ENCODE peak calls at places on chromosome 6, in seven cellular contexts. N, J, Q, O, S, M and D are unnamed samples.

GRCh38 chr6:149366237-149366921 is 33.7 kb upstream of the SUMO4 start:
- DNase-seq in N (no peak), O (no peak), S (no peak), Q (no peak), J (no peak), M (no peak), D (no peak)

GRCh38 chr6:112760831-112761230 is 413.7 kb downstream of the RFPL4B start:
- DNase-seq in M (no peak), N (no peak), O (no peak), Q (no peak), J (no peak), S (no peak), D (no peak)

GRCh38 chr6:78908621-78909020 is 41.3 kb downstream of the IRAK1BP1 start:
- DNase-seq in M (no peak), N (no peak), O (no peak), J (no peak), S (no peak), Q (no peak), D (no peak)

GRCh38 chr6:3135668-3136297 is 17.3 kb downstream of the BPHL start:
- DNase-seq in J (no peak), O (no peak), Q (no peak), M (no peak), S (no peak), N (no peak), D (no peak)

GRCh38 chr6:117933471-117933870 is 26.4 kb downstream of the SLC35F1 start:
- DNase-seq in S (no peak), Q (no peak), J (no peak), O (no peak), M (no peak), N (no peak), D (no peak)

GRCh38 chr6:11315743-11316437 is 83.4 kb upstream of the NEDD9 start:
- DNase-seq in J (peak), O (peak), M (peak), Q (peak), N (no peak), S (no peak), D (no peak)

GRCh38 chr6:137081997-137082396 is 37.2 kb upstream of the IL20RA start:
- DNase-seq in N (no peak), Q (no peak), J (no peak), O (no peak), S (no peak), M (no peak), D (no peak)

GRCh38 chr6:73382462-73383113 is 12.0 kb upstream of the DDX43 start:
- DNase-seq in Q (peak), J (no peak), M (no peak), N (no peak), S (no peak), O (no peak), D (no peak)

GRCh38 chr6:105596284-105596755 is 193.4 kb upstream of the PREP start:
- DNase-seq in J (peak), Q (peak), S (no peak), M (peak), N (no peak), O (peak), D (no peak)

GRCh38 chr6:4274382-4275082 is 139.2 kb upstream of the ECI2 start:
- DNase-seq in N (no peak), Q (no peak), J (peak), O (peak), S (no peak), M (peak), D (no peak)

GRCh38 chr6:44076366-44077200 is 50.7 kb downstream of the MRPL14 start:
- DNase-seq in N (no peak), O (no peak), M (no peak), S (peak), Q (peak), J (no peak), D (peak)

GRCh38 chr6:4941782-4942672 is 61.8 kb downstream of the RPP40 start:
- DNase-seq in Q (peak), O (peak), M (peak), S (no peak), N (no peak), J (peak), D (no peak)

GRCh38 chr6:148891027-148891783 is 144.4 kb downstream of the UST start:
- DNase-seq in N (no peak), Q (no peak), M (no peak), S (no peak), O (no peak), J (peak), D (no peak)

GRCh38 chr6:138945354-138945753 is 42.7 kb downstream of the REPS1 start:
- DNase-seq in Q (peak), S (no peak), M (peak), J (no peak), N (no peak), O (no peak), D (no peak)

GRCh38 chr6:163373240-163373639 is 41.3 kb upstream of the QKI start:
- DNase-seq in J (no peak), M (no peak), Q (no peak), O (no peak), S (no peak), N (no peak), D (no peak)

GRCh38 chr6:138486249-138487121 is 12.8 kb downstream of the NHSL1 start:
- DNase-seq in M (no peak), Q (no peak), O (no peak), S (no peak), J (no peak), N (no peak), D (no peak)

GRCh38 chr6:84767591-84768201 is 3.3 kb upstream of the TBX18 start:
- DNase-seq in O (no peak), N (no peak), M (no peak), S (no peak), J (no peak), Q (no peak), D (no peak)

GRCh38 chr6:28895131-28895812 is 28.5 kb downstream of the TRIM27 start:
- DNase-seq in S (peak), J (peak), O (peak), N (peak), Q (peak), M (peak), D (peak)

GRCh38 chr6:54018722-54019121 is 92.5 kb upstream of the MLIP start:
- DNase-seq in S (no peak), J (no peak), M (no peak), O (no peak), N (no peak), Q (no peak), D (no peak)

GRCh38 chr6:169911264-169912263 is 160.1 kb downstream of the ERMARD start:
- DNase-seq in S (no peak), Q (no peak), M (no peak), J (no peak), N (no peak), O (no peak), D (no peak)

GRCh38 chr6:10441004-10441654 is 26.3 kb upstream of the TFAP2A start:
- DNase-seq in N (no peak), J (peak), S (no peak), O (peak), Q (peak), M (peak), D (no peak)

GRCh38 chr6:17653198-17653881 is 53.2 kb downstream of the FAM8A1 start:
- DNase-seq in S (no peak), M (no peak), Q (no peak), O (no peak), N (no peak), J (no peak), D (no peak)

GRCh38 chr6:158629376-158630221 is 14.9 kb downstream of the DYNLT1 start:
- DNase-seq in S (no peak), N (no peak), M (no peak), Q (no peak), J (no peak), O (no peak), D (no peak)
- TF ChIP-seq CTCF in S (peak), N (no peak), M (no peak), Q (no peak), J (no peak), O (no peak), D (no peak)

GRCh38 chr6:51398064-51398740 is 579.5 kb downstream of the TFAP2B start:
- DNase-seq in O (no peak), S (no peak), N (no peak), M (no peak), Q (peak), J (no peak), D (no peak)

GRCh38 chr6:51396583-51396982 is 577.9 kb downstream of the TFAP2B start:
- DNase-seq in S (no peak), O (no peak), N (no peak), J (no peak), M (no peak), Q (no peak), D (no peak)

GRCh38 chr6:51394061-51394460 is 575.4 kb downstream of the TFAP2B start:
- DNase-seq in S (no peak), O (no peak), M (no peak), N (no peak), Q (no peak), J (no peak), D (no peak)

GRCh38 chr6:51398793-51399192 is 580.1 kb downstream of the TFAP2B start:
- DNase-seq in N (no peak), J (no peak), Q (peak), O (no peak), M (no peak), S (no peak), D (no peak)
- TF ChIP-seq CTCF in N (no peak), J (no peak), Q (peak), O (no peak), M (no peak), S (no peak), D (no peak)

DNA sequence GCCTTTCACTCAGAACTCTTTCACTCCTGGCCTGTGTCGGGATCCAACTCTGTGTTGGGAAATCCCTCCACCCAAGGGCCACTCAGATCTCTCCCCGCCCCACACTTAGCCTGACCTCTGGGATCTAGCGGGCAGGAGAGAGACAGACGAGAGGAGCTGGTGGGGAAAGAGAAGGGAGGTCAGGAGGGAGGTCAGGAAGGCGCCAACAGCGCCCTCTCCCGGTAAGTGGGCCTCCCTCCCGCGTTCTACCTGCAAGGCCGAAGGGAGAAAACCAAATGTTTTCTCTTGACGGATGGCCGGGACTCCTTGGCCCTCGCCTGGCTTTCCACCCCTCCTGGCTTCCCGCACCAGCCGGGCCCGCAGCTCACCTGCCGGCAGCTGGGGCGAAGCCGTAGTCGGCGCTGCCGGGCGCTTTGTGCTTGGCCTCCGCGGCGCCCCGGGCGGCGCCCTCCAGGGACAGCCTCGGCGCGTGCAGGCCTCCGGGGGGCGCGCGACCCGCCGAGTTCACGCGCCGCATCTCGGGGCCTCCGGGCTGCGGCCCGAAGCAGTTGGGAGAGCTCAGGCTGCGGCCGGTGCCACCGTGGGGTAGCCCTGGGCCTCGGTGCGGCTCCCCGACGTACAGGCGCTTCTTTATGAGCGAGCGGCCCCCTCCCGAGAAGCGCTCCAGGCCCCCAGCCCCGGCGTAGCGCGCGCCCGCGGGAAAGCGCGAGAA is 38.2 kb downstream of the C6orf132 start:
- DNase-seq in Q (no peak), O (peak), M (peak), J (peak), S (peak), N (peak), D (peak)
- TF ChIP-seq CTCF in Q (no peak), O (peak), M (no peak), J (peak), S (peak), N (no peak), D (peak)

GRCh38 chr6:94733066-94733465 is 844.3 kb upstream of the MANEA start:
- DNase-seq in J (no peak), S (no peak), M (no peak), Q (no peak), O (no peak), N (no peak), D (no peak)
- TF ChIP-seq CTCF in J (no peak), S (no peak), M (no peak), Q (no peak), O (no peak), N (no peak), D (no peak)

DNA sequence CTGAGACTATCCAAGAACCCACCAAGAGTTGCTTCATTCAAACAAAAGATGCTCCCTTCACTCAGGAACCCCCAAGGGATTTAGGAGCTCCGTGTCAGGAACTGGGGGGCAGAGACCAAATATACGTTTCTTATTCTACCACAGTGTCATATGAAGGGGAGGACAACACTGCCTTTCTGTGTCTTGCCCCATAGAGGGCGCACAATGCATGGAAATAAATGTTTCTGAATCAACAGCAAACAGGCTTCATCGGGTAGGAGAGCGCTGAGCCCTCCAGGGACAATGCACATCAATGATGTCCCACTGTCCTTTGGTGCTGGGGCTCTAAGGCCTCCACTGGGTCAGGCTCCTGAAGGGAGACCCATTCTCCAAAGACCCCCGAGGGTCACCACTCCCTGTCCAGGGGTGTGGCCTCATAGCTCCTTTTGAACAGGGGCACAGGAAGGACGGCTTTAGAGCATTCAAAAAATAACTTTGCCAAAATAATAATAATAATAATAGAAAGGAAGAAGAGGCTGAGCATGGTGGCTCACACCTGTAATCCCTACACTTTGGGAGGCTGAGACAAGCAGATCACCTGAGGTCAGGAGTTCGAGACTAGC is 31.1 kb downstream of the PLG start:
- DNase-seq in S (peak), J (peak), O (peak), M (peak), Q (peak), N (no peak), D (peak)
- TF ChIP-seq CTCF in S (peak), J (peak), O (peak), M (peak), Q (peak), N (no peak), D (peak)